ENCODE peak calls at places on chromosomes 7 and 10, in five cellular contexts. One of them, this sample, is unnamed.

GRCh38 chr10:109432281-109432680 is 491.0 kb downstream of the XPNPEP1 start:
- DNase-seq in HCT116: no peak
- DNase-seq in DMS 273 treated with DMSO at 0.1 percent for 48 hours: no peak
- DNase-seq in SK-N-SH: no peak
- DNase-seq in ovary: no peak
- DNase-seq in this sample: peak; percentile 16

GRCh38 chr10:129136866-129137415 is 330.1 kb upstream of the MGMT start:
- DNase-seq in DMS 273 treated with DMSO at 0.1 percent for 48 hours: no peak
- DNase-seq in ovary: no peak
- DNase-seq in SK-N-SH: no peak
- DNase-seq in HCT116: no peak
- DNase-seq in this sample: no peak

GRCh38 chr7:142300689-142301088 is 42.8 kb upstream of the PRSS58 start:
- DNase-seq in ovary: no peak
- DNase-seq in DMS 273 treated with DMSO at 0.1 percent for 48 hours: no peak
- DNase-seq in HCT116: peak; percentile 28
- DNase-seq in SK-N-SH: peak; percentile 23
- DNase-seq in this sample: no peak

GRCh38 chr7:45726883-45727282 is 146.0 kb downstream of the CCDC201 start:
- DNase-seq in SK-N-SH: no peak
- DNase-seq in DMS 273 treated with DMSO at 0.1 percent for 48 hours: no peak
- DNase-seq in HCT116: no peak
- DNase-seq in ovary: no peak
- DNase-seq in this sample: no peak

GRCh38 chr10:47456794-47457527 is 27.0 kb downstream of the ANXA8 start:
- DNase-seq in SK-N-SH: no peak
- DNase-seq in DMS 273 treated with DMSO at 0.1 percent for 48 hours: no peak
- DNase-seq in ovary: peak; percentile 25
- DNase-seq in HCT116: no peak
- DNase-seq in this sample: no peak

GRCh38 chr10:124736491-124737136 is 7.6 kb downstream of the FAM53B start:
- DNase-seq in SK-N-SH: no peak
- DNase-seq in DMS 273 treated with DMSO at 0.1 percent for 48 hours: no peak
- DNase-seq in HCT116: no peak
- DNase-seq in ovary: peak; percentile 92
- DNase-seq in this sample: peak; percentile 77

GRCh38 chr7:99177165-99177564 is 30.8 kb downstream of the KPNA7 start:
- DNase-seq in SK-N-SH: no peak
- DNase-seq in ovary: no peak
- DNase-seq in HCT116: no peak
- DNase-seq in DMS 273 treated with DMSO at 0.1 percent for 48 hours: no peak
- DNase-seq in this sample: no peak

GRCh38 chr10:119290301-119291036 is 83.1 kb downstream of the GRK5 start:
- DNase-seq in SK-N-SH: no peak
- DNase-seq in DMS 273 treated with DMSO at 0.1 percent for 48 hours: no peak
- DNase-seq in HCT116: no peak
- DNase-seq in ovary: no peak
- DNase-seq in this sample: no peak

This sample was measured in amniotic epithelial cell.